ENCODE peak calls at places on chromosomes 7 and 10, in four cellular contexts. One of them, this sample, is unnamed.

GRCh38 chr7:138924551-138925225 is 56.5 kb downstream of the KIAA1549 start:
- DNase-seq in foreskin fibroblast: no peak
- DNase-seq in NCI-H1694 treated with DMSO at 0.1 percent for 48 hours: no peak
- DNase-seq in mucosa of gallbladder: no peak
- DNase-seq in this sample: no peak

GRCh38 chr10:74651565-74651964 is 174.8 kb upstream of the KAT6B start:
- DNase-seq in foreskin fibroblast: no peak
- DNase-seq in NCI-H1694 treated with DMSO at 0.1 percent for 48 hours: no peak
- DNase-seq in mucosa of gallbladder: no peak
- DNase-seq in this sample: no peak

GRCh38 chr10:114266521-114266920 is 27.5 kb downstream of the VWA2 start:
- DNase-seq in foreskin fibroblast: no peak
- DNase-seq in NCI-H1694 treated with DMSO at 0.1 percent for 48 hours: peak
- DNase-seq in mucosa of gallbladder: peak
- DNase-seq in this sample: no peak

GRCh38 chr10:72058347-72058898 is 29.9 kb downstream of the SPOCK2 start:
- DNase-seq in foreskin fibroblast: no peak
- DNase-seq in NCI-H1694 treated with DMSO at 0.1 percent for 48 hours: no peak
- DNase-seq in mucosa of gallbladder: no peak
- DNase-seq in this sample: no peak

GRCh38 chr10:34235164-34235832 is 579.8 kb downstream of the PARD3 start:
- DNase-seq in foreskin fibroblast: peak
- DNase-seq in NCI-H1694 treated with DMSO at 0.1 percent for 48 hours: no peak
- DNase-seq in mucosa of gallbladder: no peak
- DNase-seq in this sample: no peak

GRCh38 chr10:116599991-116600390 is 9.2 kb downstream of the PNLIPRP1 start:
- DNase-seq in foreskin fibroblast: no peak
- DNase-seq in NCI-H1694 treated with DMSO at 0.1 percent for 48 hours: no peak
- DNase-seq in mucosa of gallbladder: no peak
- DNase-seq in this sample: no peak

GRCh38 chr10:67550042-67550441 is 146.0 kb downstream of the CTNNA3 start:
- DNase-seq in foreskin fibroblast: no peak
- DNase-seq in NCI-H1694 treated with DMSO at 0.1 percent for 48 hours: no peak
- DNase-seq in mucosa of gallbladder: no peak
- DNase-seq in this sample: no peak

GRCh38 chr7:15397921-15398560 is 163.8 kb downstream of the AGMO start:
- DNase-seq in foreskin fibroblast: peak
- DNase-seq in NCI-H1694 treated with DMSO at 0.1 percent for 48 hours: no peak
- DNase-seq in mucosa of gallbladder: no peak
- DNase-seq in this sample: no peak

GRCh38 chr7:48441848-48442492 is 270.7 kb downstream of the ABCA13 start:
- DNase-seq in foreskin fibroblast: no peak
- DNase-seq in NCI-H1694 treated with DMSO at 0.1 percent for 48 hours: no peak
- DNase-seq in mucosa of gallbladder: no peak
- DNase-seq in this sample: no peak

GRCh38 chr7:28488061-28488791 is 75.9 kb downstream of the CREB5 start:
- DNase-seq in foreskin fibroblast: no peak
- DNase-seq in NCI-H1694 treated with DMSO at 0.1 percent for 48 hours: no peak
- DNase-seq in mucosa of gallbladder: no peak
- DNase-seq in this sample: no peak